ENCODE peak calls at places on chromosomes 16 and 17, in nine cellular contexts. W is GDM1; N is astrocyte of the cerebellum; A is activated CD8-positive, alpha-beta memory T cell treated with anti-CD3 and anti-CD28 coated beads for 24 hours; R is GM12865; X is activated effector memory CD4-positive, alpha-beta T cell treated with anti-CD3 and anti-CD28 coated beads, Interleukin-2, amount 50 U/mL, for 16 hours; S is activated naive CD8-positive, alpha-beta T cell treated with anti-CD3 and anti-CD28 coated beads for 36 hours; G is caudate nucleus; M is Panc1. U is an unnamed sample.

GRCh38 chr16:73152731-73153130 is 104.8 kb upstream of the ZFHX3 start:
- DNase-seq in W (no peak), N (no peak), A (no peak), R (no peak), X (no peak), S (no peak), G (no peak), M (no peak), U (no peak)

GRCh38 chr17:40490289-40490853 is 11.1 kb downstream of the TNS4 start:
- DNase-seq in W (no peak), N (no peak), A (no peak), R (no peak), X (no peak), S (no peak), G (peak), M (no peak), U (peak)

GRCh38 chr16:87249425-87249824 is 67.8 kb downstream of the C16orf95 start:
- DNase-seq in W (no peak), N (no peak), A (no peak), R (no peak), X (no peak), S (no peak), G (no peak), M (no peak), U (no peak)

GRCh38 chr17:37842401-37842800 is 81.8 kb upstream of the TBC1D3K start:
- DNase-seq in W (no peak), N (no peak), A (no peak), R (no peak), X (no peak), S (no peak), G (no peak), M (no peak), U (no peak)

GRCh38 chr16:3578121-3578520 is 918 bp upstream of the NLRC3 start:
- DNase-seq in W (no peak), N (no peak), A (peak), R (peak), X (peak), S (peak), G (no peak), M (no peak), U (no peak)

GRCh38 chr16:85004587-85005205 is 6.6 kb downstream of the ZDHHC7 start:
- DNase-seq in W (no peak), N (peak), A (no peak), R (no peak), X (no peak), S (no peak), G (no peak), M (no peak), U (no peak)

GRCh38 chr17:1969712-1970111 is 55.4 kb downstream of the RTN4RL1 start:
- DNase-seq in W (no peak), N (no peak), A (no peak), R (no peak), X (no peak), S (no peak), G (no peak), M (no peak), U (no peak)

GRCh38 chr16:2493608-2494007 is 18.7 kb downstream of the TBC1D24 start:
- DNase-seq in W (no peak), N (no peak), A (no peak), R (no peak), X (no peak), S (no peak), G (no peak), M (no peak), U (no peak)

GRCh38 chr17:62703269-62703775 is 75.9 kb downstream of the MRC2 start:
- DNase-seq in W (no peak), N (no peak), A (no peak), R (no peak), X (peak), S (no peak), G (no peak), M (no peak), U (peak)

GRCh38 chr17:81514735-81515529 is 2.3 kb upstream of the ACTG1 start:
- DNase-seq in W (peak), N (peak), A (peak), R (peak), X (peak), S (peak), G (no peak), M (no peak), U (peak)

GRCh38 chr17:76139801-76140660 is 1.0 kb downstream of the FOXJ1 start:
- DNase-seq in W (no peak), N (no peak), A (peak), R (peak), X (peak), S (peak), G (no peak), M (no peak), U (no peak)

GRCh38 chr17:28993013-28993600 is 12.7 kb downstream of the SEZ6 start:
- DNase-seq in W (no peak), N (no peak), A (no peak), R (no peak), X (no peak), S (no peak), G (no peak), M (no peak), U (no peak)

GRCh38 chr17:33469411-33469810 is 176.3 kb upstream of the ASIC2 start:
- DNase-seq in W (no peak), N (no peak), A (no peak), R (no peak), X (no peak), S (no peak), G (no peak), M (no peak), U (no peak)

GRCh38 chr17:80596760-80597608 is 52.3 kb downstream of the RPTOR start:
- DNase-seq in W (no peak), N (no peak), A (no peak), R (no peak), X (peak), S (peak), G (no peak), M (no peak), U (no peak)